ENCODE peak calls at places on chromosomes 2 and 18, in four cellular contexts. One of them, this sample, is unnamed.

GRCh38 chr2:200483729-200484198 is 26.1 kb downstream of the KCTD18 start:
- DNase-seq in neuronal stem cell: no peak
- DNase-seq in right cardiac atrium: no peak
- DNase-seq in endodermal cell: peak; percentile 94
- DNase-seq in this sample: peak; percentile 76

GRCh38 chr18:21740724-21741510 is at the start of gene MIB1:
- DNase-seq in neuronal stem cell: peak; percentile 99
- DNase-seq in right cardiac atrium: peak; percentile 68
- DNase-seq in endodermal cell: peak; percentile 99
- DNase-seq in this sample: peak; percentile 49

GRCh38 chr2:86023366-86023712 is 82.3 kb downstream of the POLR1A start:
- DNase-seq in neuronal stem cell: no peak
- DNase-seq in right cardiac atrium: no peak
- DNase-seq in endodermal cell: no peak
- DNase-seq in this sample: no peak

GRCh38 chr2:65800998-65801397 is 368.6 kb upstream of the SPRED2 start:
- DNase-seq in neuronal stem cell: no peak
- DNase-seq in right cardiac atrium: no peak
- DNase-seq in endodermal cell: peak; percentile 84
- DNase-seq in this sample: peak; percentile 23

GRCh38 chr2:109380502-109381326 is 233.1 kb downstream of the SEPTIN10 start:
- DNase-seq in neuronal stem cell: no peak
- DNase-seq in right cardiac atrium: no peak
- DNase-seq in endodermal cell: peak; percentile 22
- DNase-seq in this sample: no peak

GRCh38 chr2:232970051-232970450 is 43.0 kb downstream of the NGEF start:
- DNase-seq in neuronal stem cell: no peak
- DNase-seq in right cardiac atrium: no peak
- DNase-seq in endodermal cell: peak; percentile 22
- DNase-seq in this sample: no peak

GRCh38 chr2:218284106-218284811 is 8.0 kb downstream of the TMBIM1 start:
- DNase-seq in neuronal stem cell: no peak
- DNase-seq in right cardiac atrium: peak; percentile 69
- DNase-seq in endodermal cell: no peak
- DNase-seq in this sample: no peak

GRCh38 chr18:27276479-27276878 is 91.4 kb upstream of the CHST9 start:
- DNase-seq in neuronal stem cell: no peak
- DNase-seq in right cardiac atrium: no peak
- DNase-seq in endodermal cell: no peak
- DNase-seq in this sample: no peak

GRCh38 chr18:22045221-22045918 is 124.0 kb upstream of the GATA6 start:
- DNase-seq in neuronal stem cell: no peak
- DNase-seq in right cardiac atrium: no peak
- DNase-seq in endodermal cell: no peak
- DNase-seq in this sample: peak; percentile 76

GRCh38 chr18:59279193-59279592 is 5.9 kb upstream of the RAX start:
- DNase-seq in neuronal stem cell: no peak
- DNase-seq in right cardiac atrium: no peak
- DNase-seq in endodermal cell: no peak
- DNase-seq in this sample: no peak

GRCh38 chr2:102442967-102443828 is 20.2 kb downstream of the IL18RAP start:
- DNase-seq in neuronal stem cell: no peak
- DNase-seq in right cardiac atrium: no peak
- DNase-seq in endodermal cell: peak; percentile 63
- DNase-seq in this sample: peak; percentile 34

GRCh38 chr2:188425266-188425665 is 133.6 kb downstream of the GULP1 start:
- DNase-seq in neuronal stem cell: no peak
- DNase-seq in right cardiac atrium: no peak
- DNase-seq in endodermal cell: no peak
- DNase-seq in this sample: no peak

GRCh38 chr18:79889569-79889968 is 61.9 kb downstream of the SLC66A2 start:
- DNase-seq in neuronal stem cell: no peak
- DNase-seq in right cardiac atrium: no peak
- DNase-seq in endodermal cell: no peak
- DNase-seq in this sample: no peak

GRCh38 chr2:200184748-200185574 is 121.5 kb upstream of the SPATS2L start:
- DNase-seq in neuronal stem cell: no peak
- DNase-seq in right cardiac atrium: no peak
- DNase-seq in endodermal cell: no peak
- DNase-seq in this sample: no peak

GRCh38 chr18:35467624-35468016 is 30.1 kb downstream of the INO80C start:
- DNase-seq in neuronal stem cell: no peak
- DNase-seq in right cardiac atrium: no peak
- DNase-seq in endodermal cell: no peak
- DNase-seq in this sample: no peak

GRCh38 chr18:13804305-13804704 is 19.6 kb upstream of the MC5R start:
- DNase-seq in neuronal stem cell: no peak
- DNase-seq in right cardiac atrium: no peak
- DNase-seq in endodermal cell: no peak
- DNase-seq in this sample: no peak

GRCh38 chr2:120763516-120763915 is 27.8 kb downstream of the GLI2 start:
- DNase-seq in neuronal stem cell: no peak
- DNase-seq in right cardiac atrium: peak; percentile 69
- DNase-seq in endodermal cell: peak; percentile 54
- DNase-seq in this sample: peak; percentile 63

GRCh38 chr2:196537311-196537710 is 102.2 kb upstream of the CCDC150 start:
- DNase-seq in neuronal stem cell: no peak
- DNase-seq in right cardiac atrium: no peak
- DNase-seq in endodermal cell: no peak
- DNase-seq in this sample: no peak

GRCh38 chr2:222891890-222892289 is 31.1 kb downstream of the ACSL3 start:
- DNase-seq in neuronal stem cell: no peak
- DNase-seq in right cardiac atrium: no peak
- DNase-seq in endodermal cell: no peak
- DNase-seq in this sample: no peak

GRCh38 chr2:46510596-46511177 is 31.3 kb downstream of the TMEM247 start:
- DNase-seq in neuronal stem cell: no peak
- DNase-seq in right cardiac atrium: no peak
- DNase-seq in endodermal cell: no peak
- DNase-seq in this sample: peak; percentile 13

GRCh38 chr2:204012081-204012653 is 75.6 kb downstream of the ICOS start:
- DNase-seq in neuronal stem cell: no peak
- DNase-seq in right cardiac atrium: no peak
- DNase-seq in endodermal cell: no peak
- DNase-seq in this sample: peak; percentile 44

GRCh38 chr2:221293949-221294736 is 278.0 kb downstream of the EPHA4 start:
- DNase-seq in neuronal stem cell: peak; percentile 36
- DNase-seq in right cardiac atrium: no peak
- DNase-seq in endodermal cell: no peak
- DNase-seq in this sample: peak; percentile 26

GRCh38 chr18:6722680-6723079 is 6.8 kb upstream of the ARHGAP28 start:
- DNase-seq in neuronal stem cell: no peak
- DNase-seq in right cardiac atrium: no peak
- DNase-seq in endodermal cell: no peak
- DNase-seq in this sample: no peak

GRCh38 chr18:8847900-8848299 is 142.5 kb downstream of the MTCL1 start:
- DNase-seq in neuronal stem cell: no peak
- DNase-seq in right cardiac atrium: no peak
- DNase-seq in endodermal cell: no peak
- DNase-seq in this sample: no peak

GRCh38 chr2:54582987-54583386 is 126.9 kb downstream of the SPTBN1 start:
- DNase-seq in neuronal stem cell: no peak
- DNase-seq in right cardiac atrium: no peak
- DNase-seq in endodermal cell: no peak
- DNase-seq in this sample: no peak

GRCh38 chr2:160408575-160409291 is 84.9 kb downstream of the RBMS1 start:
- DNase-seq in neuronal stem cell: no peak
- DNase-seq in right cardiac atrium: peak; percentile 24
- DNase-seq in endodermal cell: peak; percentile 74
- DNase-seq in this sample: no peak

GRCh38 chr18:35162995-35163394 is 77.8 kb upstream of the ZNF397 start:
- DNase-seq in neuronal stem cell: no peak
- DNase-seq in right cardiac atrium: no peak
- DNase-seq in endodermal cell: no peak
- DNase-seq in this sample: no peak

GRCh38 chr2:145652992-145653545 is 1133.2 kb upstream of the ZEB2 start:
- DNase-seq in neuronal stem cell: no peak
- DNase-seq in right cardiac atrium: no peak
- DNase-seq in endodermal cell: no peak
- DNase-seq in this sample: no peak

GRCh38 chr2:85318222-85319182 is 9.3 kb downstream of the TGOLN2 start:
- DNase-seq in neuronal stem cell: no peak
- DNase-seq in right cardiac atrium: no peak
- DNase-seq in endodermal cell: no peak
- DNase-seq in this sample: no peak

GRCh38 chr18:63868546-63868945 is 19.0 kb upstream of the SERPINB2 start:
- DNase-seq in neuronal stem cell: no peak
- DNase-seq in right cardiac atrium: no peak
- DNase-seq in endodermal cell: no peak
- DNase-seq in this sample: no peak

GRCh38 chr2:18156421-18156820 is 278.0 kb downstream of the KCNS3 start:
- DNase-seq in neuronal stem cell: no peak
- DNase-seq in right cardiac atrium: no peak
- DNase-seq in endodermal cell: no peak
- DNase-seq in this sample: no peak

GRCh38 chr2:171410624-171411023 is 23.2 kb downstream of the METTL8 start:
- DNase-seq in neuronal stem cell: no peak
- DNase-seq in right cardiac atrium: no peak
- DNase-seq in endodermal cell: no peak
- DNase-seq in this sample: no peak

GRCh38 chr2:171407030-171407707 is 26.6 kb downstream of the METTL8 start:
- DNase-seq in neuronal stem cell: no peak
- DNase-seq in right cardiac atrium: no peak
- DNase-seq in endodermal cell: no peak
- DNase-seq in this sample: no peak

GRCh38 chr2:171411214-171411613 is 22.6 kb downstream of the METTL8 start:
- DNase-seq in neuronal stem cell: no peak
- DNase-seq in right cardiac atrium: no peak
- DNase-seq in endodermal cell: no peak
- DNase-seq in this sample: no peak

GRCh38 chr2:171410101-171410500 is 23.7 kb downstream of the METTL8 start:
- DNase-seq in neuronal stem cell: no peak
- DNase-seq in right cardiac atrium: no peak
- DNase-seq in endodermal cell: no peak
- DNase-seq in this sample: no peak

GRCh38 chr2:171409436-171409971 is 24.3 kb downstream of the METTL8 start:
- DNase-seq in neuronal stem cell: no peak
- DNase-seq in right cardiac atrium: no peak
- DNase-seq in endodermal cell: peak; percentile 70
- DNase-seq in this sample: no peak
- H3K27ac ChIP-seq in neuronal stem cell: peak overlapping the region; percentile 26
- H3K27ac ChIP-seq in right cardiac atrium: no peak overlapping the region
- H3K27ac ChIP-seq in endodermal cell: peak overlapping the region; percentile 12
- H3K27ac ChIP-seq in this sample: no peak overlapping the region

GRCh38 chr2:219446101-219446504 is 11.5 kb downstream of the SPEG start:
- DNase-seq in neuronal stem cell: no peak
- DNase-seq in right cardiac atrium: no peak
- DNase-seq in endodermal cell: peak; percentile 76
- DNase-seq in this sample: no peak
- H3K27me3 ChIP-seq in neuronal stem cell: peaks cover 3% of the 10 kb centered on the region
- H3K27me3 ChIP-seq in right cardiac atrium: no peaks in the 10 kb centered on the region
- H3K27me3 ChIP-seq in endodermal cell: peaks cover 19% of the 10 kb centered on the region
- H3K27me3 ChIP-seq in this sample: peaks cover 46% of the 10 kb centered on the region

GRCh38 chr18:78607221-78607620 is 372.4 kb upstream of the SALL3 start:
- DNase-seq in neuronal stem cell: no peak
- DNase-seq in right cardiac atrium: no peak
- DNase-seq in endodermal cell: peak; percentile 17
- DNase-seq in this sample: no peak
- H3K9me3 ChIP-seq in neuronal stem cell: no peaks in the 10 kb centered on the region
- H3K9me3 ChIP-seq in right cardiac atrium: no peaks in the 10 kb centered on the region
- H3K9me3 ChIP-seq in endodermal cell: no peaks in the 10 kb centered on the region
- H3K9me3 ChIP-seq in this sample: no peaks in the 10 kb centered on the region

DNA sequence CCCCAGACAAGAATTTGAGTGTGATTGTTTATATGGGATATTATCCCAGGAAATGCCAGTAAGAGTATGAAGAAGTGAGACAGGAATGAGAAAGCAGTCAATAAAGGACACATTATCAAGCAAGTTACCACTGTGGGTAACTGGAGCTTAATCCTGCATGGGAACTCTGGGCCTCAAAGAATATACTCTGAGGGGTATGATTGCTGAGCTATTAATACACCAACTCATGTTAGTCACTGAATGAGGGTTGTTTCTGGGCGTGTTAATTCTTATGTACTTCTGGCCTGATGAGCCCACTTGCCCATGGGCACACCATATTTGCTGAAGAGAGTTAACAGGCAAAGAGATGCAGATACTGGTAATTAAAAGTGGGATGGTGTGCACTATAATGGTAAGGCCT is 26.6 kb upstream of the PAIP2B start:
- DNase-seq in neuronal stem cell: no peak
- DNase-seq in right cardiac atrium: no peak
- DNase-seq in endodermal cell: no peak
- DNase-seq in this sample: no peak
- H3K27ac ChIP-seq in neuronal stem cell: no peak overlapping the region
- H3K27ac ChIP-seq in right cardiac atrium: no peak overlapping the region
- H3K27ac ChIP-seq in endodermal cell: no peak overlapping the region
- H3K27ac ChIP-seq in this sample: no peak overlapping the region

DNA sequence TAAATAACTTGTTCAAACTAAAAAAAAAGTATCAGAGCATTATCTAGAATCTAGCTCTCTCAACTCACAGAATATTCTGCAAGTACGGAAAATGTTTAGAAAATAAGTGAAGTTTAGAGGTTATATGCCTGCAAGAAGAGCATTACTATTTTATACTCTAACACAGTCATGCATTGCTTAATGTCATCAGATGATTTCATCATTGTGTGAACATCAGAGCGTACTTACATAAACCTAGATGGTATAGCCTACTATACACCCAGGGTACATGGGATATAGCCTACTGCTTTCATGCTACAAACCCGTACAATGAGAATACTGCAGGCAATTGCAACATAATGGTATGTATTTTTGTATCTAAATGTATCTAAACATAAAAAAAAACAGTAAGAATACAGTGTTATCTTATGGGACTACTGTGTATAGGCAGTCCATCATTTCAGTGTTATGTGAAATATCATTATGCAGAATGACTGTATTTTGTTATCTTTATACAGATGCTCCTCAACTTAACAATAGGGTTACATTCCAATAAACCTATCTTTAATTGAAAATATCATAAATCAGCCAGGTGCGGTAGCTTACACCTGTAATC is 6.0 kb downstream of the NCKAP1 start:
- DNase-seq in neuronal stem cell: no peak
- DNase-seq in right cardiac atrium: no peak
- DNase-seq in endodermal cell: no peak
- DNase-seq in this sample: no peak
- H3K27me3 ChIP-seq in neuronal stem cell: no peaks in the 10 kb centered on the region
- H3K27me3 ChIP-seq in right cardiac atrium: no peaks in the 10 kb centered on the region
- H3K27me3 ChIP-seq in endodermal cell: no peaks in the 10 kb centered on the region
- H3K27me3 ChIP-seq in this sample: no peaks in the 10 kb centered on the region

GRCh38 chr2:34241905-34242740 is 643.0 kb upstream of the FAM98A start:
- DNase-seq in neuronal stem cell: peak; percentile 8
- DNase-seq in right cardiac atrium: no peak
- DNase-seq in endodermal cell: no peak
- DNase-seq in this sample: peak; percentile 28

GRCh38 chr2:34244195-34244594 is 645.1 kb upstream of the FAM98A start:
- DNase-seq in neuronal stem cell: no peak
- DNase-seq in right cardiac atrium: no peak
- DNase-seq in endodermal cell: no peak
- DNase-seq in this sample: no peak

GRCh38 chr2:34242741-34243123 is 643.6 kb upstream of the FAM98A start:
- DNase-seq in neuronal stem cell: no peak
- DNase-seq in right cardiac atrium: no peak
- DNase-seq in endodermal cell: no peak
- DNase-seq in this sample: peak; percentile 53
- H3K9me3 ChIP-seq in neuronal stem cell: no peaks in the 10 kb centered on the region
- H3K9me3 ChIP-seq in right cardiac atrium: no peaks in the 10 kb centered on the region
- H3K9me3 ChIP-seq in endodermal cell: peaks cover 14% of the 10 kb centered on the region
- H3K9me3 ChIP-seq in this sample: no peaks in the 10 kb centered on the region